ENCODE peak calls at places on chromosomes 1 and 21, in nine cellular contexts. One of them, this sample, is unnamed.

GRCh38 chr1:155872527-155872926 is 13.2 kb downstream of the SYT11 start:
- DNase-seq in ELF-1: no peak
- DNase-seq in memory B cell: no peak
- DNase-seq in occipital lobe: no peak
- DNase-seq in G401: peak
- DNase-seq in ELR: no peak
- DNase-seq in GM12891: no peak
- DNase-seq in glutamatergic neuron: no peak
- DNase-seq in fibroblast of mammary gland: no peak
- DNase-seq in this sample: no peak

GRCh38 chr1:184533049-184533448 is 146.2 kb downstream of the C1orf21 start:
- DNase-seq in ELF-1: no peak
- DNase-seq in memory B cell: no peak
- DNase-seq in occipital lobe: no peak
- DNase-seq in G401: no peak
- DNase-seq in ELR: no peak
- DNase-seq in GM12891: no peak
- DNase-seq in glutamatergic neuron: no peak
- DNase-seq in fibroblast of mammary gland: no peak
- DNase-seq in this sample: no peak

GRCh38 chr21:35840197-35840799 is 220.0 kb downstream of the SETD4 start:
- DNase-seq in ELF-1: no peak
- DNase-seq in memory B cell: peak
- DNase-seq in occipital lobe: no peak
- DNase-seq in G401: peak
- DNase-seq in ELR: peak
- DNase-seq in GM12891: peak
- DNase-seq in glutamatergic neuron: peak
- DNase-seq in fibroblast of mammary gland: peak
- DNase-seq in this sample: peak

GRCh38 chr1:111101854-111102642 is 37.8 kb downstream of the DRAM2 start:
- DNase-seq in ELF-1: no peak
- DNase-seq in memory B cell: no peak
- DNase-seq in occipital lobe: no peak
- DNase-seq in G401: no peak
- DNase-seq in ELR: no peak
- DNase-seq in GM12891: no peak
- DNase-seq in glutamatergic neuron: no peak
- DNase-seq in fibroblast of mammary gland: no peak
- DNase-seq in this sample: peak

GRCh38 chr1:242185728-242186127 is 186.8 kb upstream of the MAP1LC3C start:
- DNase-seq in ELF-1: no peak
- DNase-seq in memory B cell: no peak
- DNase-seq in occipital lobe: no peak
- DNase-seq in G401: peak
- DNase-seq in ELR: no peak
- DNase-seq in GM12891: no peak
- DNase-seq in glutamatergic neuron: no peak
- DNase-seq in fibroblast of mammary gland: peak
- DNase-seq in this sample: no peak

GRCh38 chr1:21020151-21020550 is 156.5 kb downstream of the EIF4G3 start:
- DNase-seq in ELF-1: no peak
- DNase-seq in memory B cell: no peak
- DNase-seq in occipital lobe: no peak
- DNase-seq in G401: no peak
- DNase-seq in ELR: no peak
- DNase-seq in GM12891: no peak
- DNase-seq in glutamatergic neuron: no peak
- DNase-seq in fibroblast of mammary gland: no peak
- DNase-seq in this sample: no peak

GRCh38 chr21:42421018-42421793 is 17.5 kb downstream of the UBASH3A start:
- DNase-seq in ELF-1: no peak
- DNase-seq in memory B cell: no peak
- DNase-seq in occipital lobe: no peak
- DNase-seq in G401: no peak
- DNase-seq in ELR: no peak
- DNase-seq in GM12891: no peak
- DNase-seq in glutamatergic neuron: no peak
- DNase-seq in fibroblast of mammary gland: no peak
- DNase-seq in this sample: no peak

GRCh38 chr1:76668046-76668445 is 199.2 kb upstream of the ST6GALNAC5 start:
- DNase-seq in ELF-1: peak
- DNase-seq in memory B cell: no peak
- DNase-seq in occipital lobe: no peak
- DNase-seq in G401: no peak
- DNase-seq in ELR: no peak
- DNase-seq in GM12891: no peak
- DNase-seq in glutamatergic neuron: no peak
- DNase-seq in fibroblast of mammary gland: no peak
- DNase-seq in this sample: peak

GRCh38 chr1:156964431-156964830 is 44.0 kb downstream of the LRRC71 start:
- DNase-seq in ELF-1: no peak
- DNase-seq in memory B cell: no peak
- DNase-seq in occipital lobe: no peak
- DNase-seq in G401: no peak
- DNase-seq in ELR: peak
- DNase-seq in GM12891: no peak
- DNase-seq in glutamatergic neuron: no peak
- DNase-seq in fibroblast of mammary gland: peak
- DNase-seq in this sample: no peak

GRCh38 chr1:15405106-15405850 is 4.4 kb upstream of the EFHD2 start:
- DNase-seq in ELF-1: peak
- DNase-seq in memory B cell: no peak
- DNase-seq in occipital lobe: no peak
- DNase-seq in G401: no peak
- DNase-seq in ELR: no peak
- DNase-seq in GM12891: no peak
- DNase-seq in glutamatergic neuron: no peak
- DNase-seq in fibroblast of mammary gland: no peak
- DNase-seq in this sample: no peak

GRCh38 chr1:70222716-70223235 is 1.6 kb downstream of the SRSF11 start:
- DNase-seq in ELF-1: no peak
- DNase-seq in memory B cell: no peak
- DNase-seq in occipital lobe: no peak
- DNase-seq in G401: no peak
- DNase-seq in ELR: no peak
- DNase-seq in GM12891: no peak
- DNase-seq in glutamatergic neuron: no peak
- DNase-seq in fibroblast of mammary gland: peak
- DNase-seq in this sample: no peak

GRCh38 chr1:116179886-116180474 is 68.8 kb downstream of the MAB21L3 start:
- DNase-seq in ELF-1: no peak
- DNase-seq in memory B cell: no peak
- DNase-seq in occipital lobe: no peak
- DNase-seq in G401: peak
- DNase-seq in ELR: no peak
- DNase-seq in GM12891: no peak
- DNase-seq in glutamatergic neuron: no peak
- DNase-seq in fibroblast of mammary gland: no peak
- DNase-seq in this sample: no peak

GRCh38 chr1:23698466-23698865 is 6.9 kb downstream of the RPL11 start:
- DNase-seq in ELF-1: no peak
- DNase-seq in memory B cell: no peak
- DNase-seq in occipital lobe: no peak
- DNase-seq in G401: no peak
- DNase-seq in ELR: no peak
- DNase-seq in GM12891: no peak
- DNase-seq in glutamatergic neuron: no peak
- DNase-seq in fibroblast of mammary gland: no peak
- DNase-seq in this sample: no peak

GRCh38 chr1:178172939-178173338 is 79.0 kb downstream of the RASAL2 start:
- DNase-seq in ELF-1: no peak
- DNase-seq in memory B cell: no peak
- DNase-seq in occipital lobe: no peak
- DNase-seq in G401: no peak
- DNase-seq in ELR: peak
- DNase-seq in GM12891: no peak
- DNase-seq in glutamatergic neuron: no peak
- DNase-seq in fibroblast of mammary gland: peak
- DNase-seq in this sample: peak

GRCh38 chr1:7026188-7026587 is 240.9 kb downstream of the CAMTA1 start:
- DNase-seq in ELF-1: no peak
- DNase-seq in memory B cell: no peak
- DNase-seq in occipital lobe: no peak
- DNase-seq in G401: no peak
- DNase-seq in ELR: peak
- DNase-seq in GM12891: no peak
- DNase-seq in glutamatergic neuron: no peak
- DNase-seq in fibroblast of mammary gland: no peak
- DNase-seq in this sample: no peak